ENCODE peak calls at places on chromosomes 16 and 17, in ten cellular contexts. L is ovary, G is H9, X is progenitor cell of endocrine pancreas, P is fibroblast of pulmonary artery, C is omental fat pad, K is GM10248, O is Calu3, R is stomach, E is osteocyte. I is an unnamed sample.

GRCh38 chr17:79777166-79777843 is 643 bp upstream of the CBX2 start:
- DNase-seq in L (peak), G (peak), X (peak), P (peak), C (no peak), K (peak), O (peak), R (peak), E (peak), I (peak)

GRCh38 chr17:64129515-64129764 is 504 bp downstream of the ERN1 start:
- DNase-seq in L (no peak), G (no peak), X (no peak), P (no peak), C (no peak), K (no peak), O (no peak), R (no peak), E (no peak), I (no peak)

GRCh38 chr17:32120086-32120485 is 22.2 kb upstream of the RHOT1 start:
- DNase-seq in L (no peak), G (peak), X (no peak), P (no peak), C (no peak), K (no peak), O (no peak), R (no peak), E (no peak), I (no peak)

GRCh38 chr16:15466131-15466530 is 31.7 kb downstream of the BMERB1 start:
- DNase-seq in L (no peak), G (no peak), X (no peak), P (no peak), C (no peak), K (no peak), O (no peak), R (no peak), E (no peak), I (no peak)

GRCh38 chr16:27439273-27440018 is 37.5 kb downstream of the IL21R start:
- DNase-seq in L (peak), G (no peak), X (no peak), P (no peak), C (no peak), K (no peak), O (no peak), R (no peak), E (no peak), I (peak)

GRCh38 chr16:23160082-23160481 is 10.8 kb upstream of the USP31 start:
- DNase-seq in L (no peak), G (no peak), X (no peak), P (no peak), C (no peak), K (no peak), O (no peak), R (no peak), E (peak), I (no peak)

GRCh38 chr17:35094902-35095301 is 24.8 kb downstream of the RAD51D start:
- DNase-seq in L (no peak), G (no peak), X (no peak), P (peak), C (no peak), K (no peak), O (peak), R (no peak), E (no peak), I (no peak)

GRCh38 chr17:74212262-74212912 is 984 bp upstream of the TTYH2 start:
- DNase-seq in L (no peak), G (peak), X (no peak), P (no peak), C (no peak), K (no peak), O (no peak), R (no peak), E (no peak), I (no peak)

GRCh38 chr17:50443492-50444051 is 17.6 kb downstream of the ACSF2 start:
- DNase-seq in L (no peak), G (no peak), X (no peak), P (peak), C (no peak), K (no peak), O (no peak), R (no peak), E (no peak), I (no peak)

GRCh38 chr17:3917391-3917931 is 1.2 kb upstream of the P2RX1 start:
- DNase-seq in L (peak), G (no peak), X (no peak), P (peak), C (no peak), K (no peak), O (peak), R (peak), E (no peak), I (no peak)

GRCh38 chr16:24272379-24272778 is 16.2 kb downstream of the CACNG3 start:
- DNase-seq in L (no peak), G (no peak), X (no peak), P (no peak), C (no peak), K (no peak), O (no peak), R (no peak), E (no peak), I (no peak)

GRCh38 chr16:53089434-53090270 is 34.9 kb downstream of the CHD9 start:
- DNase-seq in L (no peak), G (no peak), X (no peak), P (peak), C (no peak), K (no peak), O (no peak), R (no peak), E (no peak), I (no peak)

GRCh38 chr17:29578626-29579485 is 10.4 kb downstream of the TP53I13 start:
- DNase-seq in L (peak), G (no peak), X (no peak), P (no peak), C (no peak), K (no peak), O (no peak), R (no peak), E (no peak), I (no peak)

GRCh38 chr17:1168537-1169234 is 11.1 kb downstream of the ABR start:
- DNase-seq in L (no peak), G (no peak), X (no peak), P (no peak), C (no peak), K (no peak), O (no peak), R (no peak), E (no peak), I (no peak)

GRCh38 chr17:1171953-1172352 is 7.8 kb downstream of the ABR start:
- DNase-seq in L (no peak), G (no peak), X (no peak), P (no peak), C (no peak), K (no peak), O (no peak), R (no peak), E (no peak), I (no peak)

GRCh38 chr17:1169913-1170312 is 9.9 kb downstream of the ABR start:
- DNase-seq in L (no peak), G (no peak), X (no peak), P (no peak), C (no peak), K (no peak), O (no peak), R (no peak), E (no peak), I (no peak)

GRCh38 chr17:1169471-1169908 is 10.3 kb downstream of the ABR start:
- DNase-seq in L (no peak), G (no peak), X (no peak), P (no peak), C (no peak), K (no peak), O (no peak), R (no peak), E (no peak), I (no peak)

GRCh38 chr17:1170739-1171138 is 9.0 kb downstream of the ABR start:
- DNase-seq in L (no peak), G (no peak), X (no peak), P (no peak), C (no peak), K (no peak), O (no peak), R (no peak), E (no peak), I (no peak)
- TF ChIP-seq CTCF in L (no peak), G (peak), X (peak), P (peak), C (no peak), K (peak), O (no peak), R (no peak), E (peak), I (peak)

GRCh38 chr17:1727258-1727789 is 2.8 kb downstream of the WDR81 start:
- DNase-seq in L (peak), G (no peak), X (no peak), P (no peak), C (no peak), K (no peak), O (no peak), R (no peak), E (no peak), I (no peak)

GRCh38 chr17:1726626-1727257 is 2.2 kb downstream of the WDR81 start:
- DNase-seq in L (peak), G (no peak), X (no peak), P (no peak), C (no peak), K (no peak), O (no peak), R (no peak), E (no peak), I (no peak)

GRCh38 chr17:1724351-1724868 is at the start of gene WDR81:
- DNase-seq in L (peak), G (peak), X (peak), P (peak), C (peak), K (peak), O (peak), R (peak), E (peak), I (no peak)

GRCh38 chr17:1725642-1726511 is 1.4 kb downstream of the WDR81 start:
- DNase-seq in L (peak), G (no peak), X (no peak), P (no peak), C (no peak), K (no peak), O (no peak), R (no peak), E (peak), I (no peak)

GRCh38 chr17:1724869-1725641 is 551 bp downstream of the WDR81 start:
- DNase-seq in L (no peak), G (no peak), X (no peak), P (no peak), C (no peak), K (no peak), O (peak), R (no peak), E (peak), I (no peak)
- TF ChIP-seq CTCF in L (no peak), G (no peak), X (peak), P (no peak), C (no peak), K (peak), O (no peak), R (no peak), E (no peak), I (peak)

GRCh38 chr17:2819921-2820501 is 23.8 kb downstream of the RAP1GAP2 start:
- DNase-seq in L (no peak), G (no peak), X (no peak), P (no peak), C (no peak), K (no peak), O (no peak), R (no peak), E (no peak), I (no peak)

GRCh38 chr17:2822358-2822757 is 26.1 kb downstream of the RAP1GAP2 start:
- DNase-seq in L (no peak), G (no peak), X (no peak), P (no peak), C (no peak), K (no peak), O (no peak), R (no peak), E (no peak), I (no peak)

GRCh38 chr17:2816688-2817087 is 20.4 kb downstream of the RAP1GAP2 start:
- DNase-seq in L (no peak), G (no peak), X (no peak), P (no peak), C (no peak), K (no peak), O (no peak), R (no peak), E (no peak), I (no peak)

GRCh38 chr17:2821868-2822267 is 25.6 kb downstream of the RAP1GAP2 start:
- DNase-seq in L (no peak), G (no peak), X (no peak), P (no peak), C (no peak), K (no peak), O (no peak), R (no peak), E (no peak), I (no peak)
- TF ChIP-seq CTCF in L (no peak), G (no peak), X (no peak), P (no peak), C (no peak), K (no peak), O (no peak), R (no peak), E (no peak), I (no peak)

DNA sequence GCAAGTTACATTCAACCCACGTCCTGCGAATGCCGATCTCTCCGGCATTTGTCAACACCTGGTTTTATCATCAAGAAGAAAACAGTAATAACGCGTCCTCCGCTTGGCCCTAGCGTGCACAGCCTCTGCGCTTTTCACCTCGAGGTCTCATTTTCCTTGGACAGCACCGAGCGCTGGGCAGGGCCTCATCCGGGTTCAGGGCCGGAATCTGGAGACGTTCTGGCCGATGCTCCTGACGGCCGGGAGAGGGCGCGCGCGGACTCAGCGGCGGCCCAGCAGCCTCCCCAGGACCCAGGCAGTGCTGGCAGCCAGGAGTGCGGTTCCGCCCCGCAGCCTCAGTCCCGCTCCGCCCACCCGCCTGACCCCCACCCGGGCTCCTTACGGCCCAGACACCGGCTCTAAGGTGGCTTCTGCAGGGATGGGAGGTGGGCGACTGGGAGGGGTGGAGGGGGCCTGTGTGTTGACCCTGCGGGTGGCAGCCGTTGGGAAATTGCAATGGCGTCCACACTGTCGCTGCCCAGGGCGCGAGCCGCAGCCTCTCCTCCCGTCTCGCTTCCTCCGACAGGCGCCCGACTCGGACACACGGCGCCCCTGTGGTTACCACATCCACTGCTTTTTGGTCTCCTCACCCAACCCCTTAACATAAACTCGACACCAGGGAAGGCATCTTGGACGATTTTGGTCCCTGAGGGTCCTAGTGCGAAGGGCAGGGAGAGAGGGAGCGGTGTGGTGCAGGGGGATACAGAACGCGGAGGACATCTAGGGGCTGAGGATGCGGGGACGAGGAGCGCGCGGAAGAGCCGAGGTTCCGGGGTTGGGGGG is 7.4 kb upstream of the FLYWCH1 start:
- DNase-seq in L (peak), G (peak), X (peak), P (peak), C (peak), K (peak), O (peak), R (peak), E (peak), I (no peak)
- TF ChIP-seq CTCF in L (peak), G (peak), X (peak), P (peak), C (no peak), K (peak), O (peak), R (no peak), E (peak), I (peak)